ENCODE peak calls at places on chromosomes 11 and 22, in four cellular contexts. V is neural progenitor cell, W is OCI-LY7, M is GM23248. G is an unnamed sample.

GRCh38 chr11:107856180-107856980 is 2.2 kb downstream of the SLC35F2 start:
- DNase-seq in V (no peak), W (no peak), M (peak), G (no peak)

GRCh38 chr11:57638005-57638760 is 11.5 kb downstream of the YPEL4 start:
- DNase-seq in V (peak), W (no peak), M (peak), G (peak)

GRCh38 chr22:23856721-23857605 is 712 bp upstream of the SLC2A11 start:
- DNase-seq in W (peak), V (peak), M (peak), G (peak)

GRCh38 chr11:131841925-131842635 is 471.7 kb downstream of the NTM start:
- DNase-seq in V (no peak), M (no peak), W (no peak), G (no peak)

GRCh38 chr11:110086892-110087309 is 6.3 kb upstream of the ZC3H12C start:
- DNase-seq in M (peak), V (no peak), W (no peak), G (peak)

GRCh38 chr11:76785513-76785912 is 2.4 kb downstream of the TSKU start:
- DNase-seq in V (peak), M (no peak), W (no peak), G (no peak)

GRCh38 chr11:6604081-6604626 is 580 bp downstream of the ILK start:
- DNase-seq in V (peak), M (peak), W (peak), G (no peak)

GRCh38 chr11:127055240-127055639 is 54.7 kb upstream of the KIRREL3 start:
- DNase-seq in M (no peak), W (no peak), V (no peak), G (no peak)

GRCh38 chr11:117281159-117281558 is 10.0 kb upstream of the BACE1-AS start:
- DNase-seq in W (no peak), V (no peak), M (peak), G (no peak)

GRCh38 chr11:67630230-67630942 is 649 bp upstream of the NUDT8 start:
- DNase-seq in M (peak), W (peak), V (peak), G (peak)

GRCh38 chr11:67629386-67630229 is at the start of gene NUDT8:
- DNase-seq in V (peak), W (peak), M (peak), G (peak)

GRCh38 chr11:67627394-67627787 is 2.3 kb downstream of the NUDT8 start:
- DNase-seq in M (no peak), V (no peak), W (no peak), G (no peak)

GRCh38 chr11:67627788-67628624 is 1.7 kb downstream of the NUDT8 start:
- DNase-seq in W (no peak), M (no peak), V (no peak), G (no peak)

GRCh38 chr11:67628710-67629385 is 889 bp downstream of the NUDT8 start:
- DNase-seq in V (no peak), M (no peak), W (no peak), G (no peak)
- H3K27ac ChIP-seq in V (no peak), M (no peak), W (peak), G (no peak)

GRCh38 chr22:20176421-20177060 is 25.7 kb upstream of the CCDC188 start:
- DNase-seq in W (no peak), V (no peak), M (no peak), G (no peak)
- H3K4me2 ChIP-seq in W (no peak), V (no peak), M (no peak), G (no peak)

GRCh38 chr11:86072211-86072610 is 3.3 kb upstream of the PICALM start:
- DNase-seq in V (no peak), M (peak), W (no peak), G (no peak)

GRCh38 chr11:86068951-86069407 is at the start of gene PICALM:
- DNase-seq in W (peak), M (peak), V (peak), G (peak)

GRCh38 chr11:86068138-86068861 is 584 bp downstream of the PICALM start:
- DNase-seq in W (peak), M (peak), V (peak), G (no peak)

GRCh38 chr11:86069408-86070086 is 663 bp upstream of the PICALM start:
- DNase-seq in W (peak), M (peak), V (no peak), G (peak)

DNA sequence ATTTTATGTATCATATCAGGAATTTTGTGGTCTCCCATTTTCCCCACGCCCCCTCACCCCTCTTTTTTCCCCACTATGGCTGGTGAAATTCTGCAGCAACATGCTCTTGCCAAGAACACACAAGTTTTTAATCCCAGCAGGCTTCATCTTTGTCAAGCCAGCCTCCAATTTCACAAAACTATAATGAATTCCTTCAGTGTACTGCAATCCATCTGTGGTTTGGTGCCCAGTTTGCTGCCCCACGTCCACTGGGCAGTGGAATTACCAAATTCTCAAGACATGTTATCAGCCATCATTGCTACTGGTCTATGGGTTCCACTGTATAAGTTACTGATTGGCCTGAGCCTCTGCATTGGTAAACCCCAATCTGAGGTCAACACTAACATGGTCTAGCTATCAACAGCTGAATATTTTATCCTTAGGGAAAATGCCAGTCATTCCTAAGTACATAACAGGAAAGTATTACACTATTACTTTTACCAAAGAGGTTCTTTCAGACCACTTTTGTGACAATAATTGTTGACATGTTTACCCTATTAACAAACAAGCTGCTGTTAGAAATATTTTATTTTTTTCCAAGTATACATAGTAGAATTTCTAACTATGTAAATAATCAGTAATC is 1.7 kb upstream of the PICALM start:
- DNase-seq in M (peak), V (no peak), W (no peak), G (no peak)
- H2AFZ ChIP-seq in M (peak), V (peak), W (peak), G (peak)

GRCh38 chr22:27244328-27244727 is 557.2 kb downstream of the MN1 start:
- DNase-seq in M (no peak), W (no peak), V (no peak), G (no peak)

GRCh38 chr22:27246558-27246957 is 555.0 kb downstream of the MN1 start:
- DNase-seq in W (no peak), V (no peak), M (no peak), G (no peak)

GRCh38 chr22:27250418-27250817 is 551.1 kb downstream of the MN1 start:
- DNase-seq in W (no peak), V (no peak), M (no peak), G (no peak)

GRCh38 chr22:27245056-27245455 is 556.5 kb downstream of the MN1 start:
- DNase-seq in V (no peak), W (no peak), M (no peak), G (no peak)

DNA sequence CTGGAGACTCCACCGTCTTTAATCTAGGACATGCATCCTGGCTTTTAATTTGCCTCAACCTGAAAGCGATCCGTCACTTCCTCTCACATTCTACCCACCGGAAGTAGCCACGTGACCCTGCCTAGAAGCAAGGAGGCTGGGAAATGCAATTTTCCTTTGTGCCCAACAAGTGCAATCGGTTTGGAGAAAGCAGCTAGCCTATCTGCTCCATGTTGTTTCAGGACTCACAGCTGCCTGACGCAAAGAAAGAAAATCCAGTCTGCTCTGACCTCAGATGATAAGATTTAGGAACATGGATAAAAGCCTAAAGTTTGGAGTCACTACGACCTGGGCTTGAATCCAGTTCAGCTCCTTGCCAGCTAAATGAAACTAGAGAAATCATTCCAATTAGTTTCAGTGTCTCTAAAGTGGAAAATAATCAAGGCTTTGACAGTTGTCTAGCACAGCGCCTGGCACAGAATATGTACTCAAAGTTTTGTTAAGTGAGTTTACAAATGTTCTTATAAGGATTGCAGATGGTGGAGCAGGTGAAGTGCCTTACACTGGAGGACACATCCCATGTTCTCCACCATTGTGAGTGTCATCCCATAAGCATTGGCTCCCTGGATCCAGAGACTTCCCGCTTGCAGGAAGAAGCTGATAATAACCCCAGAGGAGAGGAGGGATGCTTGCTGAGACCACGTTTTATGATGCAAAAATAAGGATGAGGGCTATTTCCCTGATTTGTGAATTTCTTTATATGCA is 553.7 kb downstream of the MN1 start:
- DNase-seq in M (peak), V (no peak), W (no peak), G (no peak)
- H3K27ac ChIP-seq in M (peak), V (no peak), W (no peak), G (no peak)